ENCODE peak calls at places on chromosome 6, in four cellular contexts. One of them, this sample, is unnamed.

GRCh38 chr6:100078509-100078908 is 84.5 kb upstream of the MCHR2 start:
- DNase-seq in CD4-positive, alpha-beta T cell: no peak
- DNase-seq in coronary artery: no peak
- DNase-seq in sigmoid colon: no peak
- DNase-seq in this sample: no peak

GRCh38 chr6:28004350-28005123 is 47.5 kb downstream of the OR2B6 start:
- DNase-seq in CD4-positive, alpha-beta T cell: no peak
- DNase-seq in coronary artery: no peak
- DNase-seq in sigmoid colon: no peak
- DNase-seq in this sample: no peak

GRCh38 chr6:36028088-36028886 is 679 bp downstream of the MAPK14 start:
- DNase-seq in CD4-positive, alpha-beta T cell: peak
- DNase-seq in coronary artery: peak
- DNase-seq in sigmoid colon: peak
- DNase-seq in this sample: no peak

GRCh38 chr6:125859691-125860210 is 69.0 kb downstream of the NCOA7 start:
- DNase-seq in CD4-positive, alpha-beta T cell: no peak
- DNase-seq in coronary artery: no peak
- DNase-seq in sigmoid colon: no peak
- DNase-seq in this sample: no peak

GRCh38 chr6:147081210-147081609 is 123.0 kb upstream of the STXBP5 start:
- DNase-seq in CD4-positive, alpha-beta T cell: no peak
- DNase-seq in coronary artery: no peak
- DNase-seq in sigmoid colon: no peak
- DNase-seq in this sample: no peak

GRCh38 chr6:156557269-156557885 is 219.8 kb upstream of the ARID1B start:
- DNase-seq in CD4-positive, alpha-beta T cell: no peak
- DNase-seq in coronary artery: no peak
- DNase-seq in sigmoid colon: no peak
- DNase-seq in this sample: peak

GRCh38 chr6:53151676-53152075 is 3.0 kb upstream of the GCM1 start:
- DNase-seq in CD4-positive, alpha-beta T cell: no peak
- DNase-seq in coronary artery: no peak
- DNase-seq in sigmoid colon: no peak
- DNase-seq in this sample: no peak

GRCh38 chr6:36739947-36740817 is 42.6 kb downstream of the RAB44 start:
- DNase-seq in CD4-positive, alpha-beta T cell: no peak
- DNase-seq in coronary artery: no peak
- DNase-seq in sigmoid colon: no peak
- DNase-seq in this sample: no peak

GRCh38 chr6:146890644-146891434 is 292.1 kb downstream of the ADGB start:
- DNase-seq in CD4-positive, alpha-beta T cell: no peak
- DNase-seq in coronary artery: no peak
- DNase-seq in sigmoid colon: no peak
- DNase-seq in this sample: no peak

GRCh38 chr6:55898342-55898741 is 23.0 kb upstream of the BMP5 start:
- DNase-seq in CD4-positive, alpha-beta T cell: no peak
- DNase-seq in coronary artery: no peak
- DNase-seq in sigmoid colon: no peak
- DNase-seq in this sample: no peak

GRCh38 chr6:56760842-56761241 is 118.2 kb upstream of the DST start:
- DNase-seq in CD4-positive, alpha-beta T cell: no peak
- DNase-seq in coronary artery: no peak
- DNase-seq in sigmoid colon: no peak
- DNase-seq in this sample: no peak

GRCh38 chr6:36504982-36505381 is 42.3 kb downstream of the STK38 start:
- DNase-seq in CD4-positive, alpha-beta T cell: no peak
- DNase-seq in coronary artery: no peak
- DNase-seq in sigmoid colon: no peak
- DNase-seq in this sample: no peak

GRCh38 chr6:155389130-155389529 is 66.5 kb downstream of the NOX3 start:
- DNase-seq in CD4-positive, alpha-beta T cell: no peak
- DNase-seq in coronary artery: no peak
- DNase-seq in sigmoid colon: no peak
- DNase-seq in this sample: no peak

GRCh38 chr6:30741789-30742315 is 635 bp downstream of the FLOT1 start:
- DNase-seq in CD4-positive, alpha-beta T cell: no peak
- DNase-seq in coronary artery: peak
- DNase-seq in sigmoid colon: no peak
- DNase-seq in this sample: no peak

GRCh38 chr6:143967861-143968498 is 40.1 kb downstream of the PLAGL1 start:
- DNase-seq in CD4-positive, alpha-beta T cell: no peak
- DNase-seq in coronary artery: no peak
- DNase-seq in sigmoid colon: no peak
- DNase-seq in this sample: no peak

GRCh38 chr6:131629656-131630055 is 1.6 kb upstream of the MED23 start:
- DNase-seq in CD4-positive, alpha-beta T cell: no peak
- DNase-seq in coronary artery: no peak
- DNase-seq in sigmoid colon: no peak
- DNase-seq in this sample: no peak

GRCh38 chr6:106730672-106731071 is 101.3 kb downstream of the QRSL1 start:
- DNase-seq in CD4-positive, alpha-beta T cell: no peak
- DNase-seq in coronary artery: no peak
- DNase-seq in sigmoid colon: no peak
- DNase-seq in this sample: no peak

GRCh38 chr6:53833147-53833546 is 38.3 kb downstream of the LRRC1 start:
- DNase-seq in CD4-positive, alpha-beta T cell: no peak
- DNase-seq in coronary artery: no peak
- DNase-seq in sigmoid colon: no peak
- DNase-seq in this sample: no peak

GRCh38 chr6:116572162-116572561 is 858 bp downstream of the RWDD1 start:
- DNase-seq in CD4-positive, alpha-beta T cell: no peak
- DNase-seq in coronary artery: no peak
- DNase-seq in sigmoid colon: peak
- DNase-seq in this sample: no peak

GRCh38 chr6:17179246-17180073 is 77.6 kb downstream of the STMND1 start:
- DNase-seq in CD4-positive, alpha-beta T cell: no peak
- DNase-seq in coronary artery: no peak
- DNase-seq in sigmoid colon: no peak
- DNase-seq in this sample: no peak

GRCh38 chr6:148431413-148431812 is 88.8 kb downstream of the SASH1 start:
- DNase-seq in CD4-positive, alpha-beta T cell: no peak
- DNase-seq in coronary artery: no peak
- DNase-seq in sigmoid colon: no peak
- DNase-seq in this sample: no peak

GRCh38 chr6:130837067-130837466 is 9.9 kb downstream of the SMLR1 start:
- DNase-seq in CD4-positive, alpha-beta T cell: no peak
- DNase-seq in coronary artery: no peak
- DNase-seq in sigmoid colon: no peak
- DNase-seq in this sample: no peak

GRCh38 chr6:322205-322930 is 30.1 kb downstream of the DUSP22 start:
- DNase-seq in CD4-positive, alpha-beta T cell: no peak
- DNase-seq in coronary artery: peak
- DNase-seq in sigmoid colon: peak
- DNase-seq in this sample: no peak

GRCh38 chr6:167825759-167826229 is 917 bp upstream of the AFDN start:
- DNase-seq in CD4-positive, alpha-beta T cell: peak
- DNase-seq in coronary artery: no peak
- DNase-seq in sigmoid colon: peak
- DNase-seq in this sample: no peak

GRCh38 chr6:81511423-81511822 is 241.1 kb downstream of the TENT5A start:
- DNase-seq in CD4-positive, alpha-beta T cell: no peak
- DNase-seq in coronary artery: no peak
- DNase-seq in sigmoid colon: no peak
- DNase-seq in this sample: no peak

GRCh38 chr6:136371117-136371696 is 81.6 kb upstream of the BCLAF1 start:
- DNase-seq in CD4-positive, alpha-beta T cell: no peak
- DNase-seq in coronary artery: no peak
- DNase-seq in sigmoid colon: no peak
- DNase-seq in this sample: no peak

GRCh38 chr6:12504325-12504966 is 212.1 kb upstream of the PHACTR1 start:
- DNase-seq in CD4-positive, alpha-beta T cell: no peak
- DNase-seq in coronary artery: no peak
- DNase-seq in sigmoid colon: no peak
- DNase-seq in this sample: no peak

GRCh38 chr6:13694562-13694961 is 17.1 kb downstream of the RANBP9 start:
- DNase-seq in CD4-positive, alpha-beta T cell: no peak
- DNase-seq in coronary artery: no peak
- DNase-seq in sigmoid colon: no peak
- DNase-seq in this sample: no peak

GRCh38 chr6:108661430-108661829 is 100.7 kb downstream of the FOXO3 start:
- DNase-seq in CD4-positive, alpha-beta T cell: no peak
- DNase-seq in coronary artery: no peak
- DNase-seq in sigmoid colon: no peak
- DNase-seq in this sample: no peak

GRCh38 chr6:82248233-82248735 is 740 bp upstream of the IBTK start:
- DNase-seq in CD4-positive, alpha-beta T cell: no peak
- DNase-seq in coronary artery: no peak
- DNase-seq in sigmoid colon: no peak
- DNase-seq in this sample: no peak

GRCh38 chr6:57141451-57142177 is 30.5 kb upstream of the BAG2 start:
- DNase-seq in CD4-positive, alpha-beta T cell: no peak
- DNase-seq in coronary artery: no peak
- DNase-seq in sigmoid colon: no peak
- DNase-seq in this sample: no peak

GRCh38 chr6:146106532-146106931 is 77.7 kb downstream of the GRM1 start:
- DNase-seq in CD4-positive, alpha-beta T cell: no peak
- DNase-seq in coronary artery: no peak
- DNase-seq in sigmoid colon: no peak
- DNase-seq in this sample: no peak

GRCh38 chr6:90202156-90202555 is 94.5 kb downstream of the BACH2 start:
- DNase-seq in CD4-positive, alpha-beta T cell: no peak
- DNase-seq in coronary artery: no peak
- DNase-seq in sigmoid colon: no peak
- DNase-seq in this sample: no peak

GRCh38 chr6:104951677-104952076 is 5.2 kb upstream of the LIN28B start:
- DNase-seq in CD4-positive, alpha-beta T cell: no peak
- DNase-seq in coronary artery: no peak
- DNase-seq in sigmoid colon: no peak
- DNase-seq in this sample: no peak

GRCh38 chr6:77650098-77650663 is 2.7 kb upstream of the MEI4 start:
- DNase-seq in CD4-positive, alpha-beta T cell: no peak
- DNase-seq in coronary artery: peak
- DNase-seq in sigmoid colon: peak
- DNase-seq in this sample: no peak

GRCh38 chr6:115514656-115515055 is 546.0 kb downstream of the FRK start:
- DNase-seq in CD4-positive, alpha-beta T cell: no peak
- DNase-seq in coronary artery: no peak
- DNase-seq in sigmoid colon: no peak
- DNase-seq in this sample: no peak

GRCh38 chr6:157144861-157145260 is 178.5 kb downstream of the TMEM242 start:
- DNase-seq in CD4-positive, alpha-beta T cell: no peak
- DNase-seq in coronary artery: no peak
- DNase-seq in sigmoid colon: peak
- DNase-seq in this sample: no peak

GRCh38 chr6:74534485-74535211 is 671.2 kb downstream of the COL12A1 start:
- DNase-seq in CD4-positive, alpha-beta T cell: no peak
- DNase-seq in coronary artery: no peak
- DNase-seq in sigmoid colon: no peak
- DNase-seq in this sample: no peak
- TF ChIP-seq CTCF in CD4-positive, alpha-beta T cell: no peak
- TF ChIP-seq CTCF in coronary artery: no peak
- TF ChIP-seq CTCF in sigmoid colon: no peak
- TF ChIP-seq CTCF in this sample: no peak

GRCh38 chr6:4313044-4313686 is 177.8 kb upstream of the ECI2 start:
- DNase-seq in CD4-positive, alpha-beta T cell: no peak
- DNase-seq in coronary artery: peak
- DNase-seq in sigmoid colon: peak
- DNase-seq in this sample: no peak
- H3K27ac ChIP-seq in CD4-positive, alpha-beta T cell: no peak
- H3K27ac ChIP-seq in coronary artery: peak
- H3K27ac ChIP-seq in sigmoid colon: peak
- H3K27ac ChIP-seq in this sample: no peak

DNA sequence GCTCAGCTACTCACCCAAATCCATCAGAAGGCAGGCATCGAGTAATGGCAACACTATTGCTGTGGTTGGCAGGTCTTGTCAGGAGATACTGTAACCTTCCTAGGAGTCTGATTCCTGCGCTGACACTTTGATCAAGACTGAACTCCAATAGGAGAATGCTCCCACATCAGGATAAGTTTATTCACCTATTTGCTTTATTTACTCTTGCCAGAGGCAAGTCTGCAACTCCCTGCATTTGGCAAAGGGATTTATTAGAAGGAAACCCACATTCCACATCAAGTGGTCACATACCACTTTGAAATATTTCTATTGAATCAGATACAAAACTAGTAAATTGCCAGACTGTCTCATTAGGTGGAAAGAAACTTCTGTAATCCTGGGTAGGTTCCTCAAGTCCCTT is 43.5 kb downstream of the ZFAND3 start:
- DNase-seq in CD4-positive, alpha-beta T cell: no peak
- DNase-seq in coronary artery: no peak
- DNase-seq in sigmoid colon: no peak
- DNase-seq in this sample: no peak
- TF ChIP-seq CTCF in CD4-positive, alpha-beta T cell: no peak
- TF ChIP-seq CTCF in coronary artery: no peak
- TF ChIP-seq CTCF in sigmoid colon: no peak
- TF ChIP-seq CTCF in this sample: no peak

DNA sequence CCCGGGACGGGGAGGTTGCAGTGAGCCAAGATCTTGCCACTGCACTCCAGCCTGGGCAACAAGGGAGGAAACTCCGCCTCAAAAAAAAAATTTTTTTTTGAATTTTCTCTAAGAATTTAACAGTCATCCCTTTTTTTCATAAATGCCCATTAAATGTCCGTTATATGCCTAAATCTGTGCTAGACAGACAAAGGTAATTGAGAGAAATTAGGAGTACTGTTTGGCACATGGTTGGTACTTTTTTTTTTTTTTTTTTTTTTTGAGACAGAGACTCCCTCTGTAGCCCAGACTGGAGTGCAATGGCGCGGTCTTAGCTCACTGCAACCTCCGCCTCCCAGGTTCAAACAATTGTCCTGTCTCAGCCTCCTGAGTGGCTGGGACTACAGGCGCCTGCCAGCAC is 1.7 kb downstream of the PCMT1 start:
- DNase-seq in CD4-positive, alpha-beta T cell: no peak
- DNase-seq in coronary artery: no peak
- DNase-seq in sigmoid colon: no peak
- DNase-seq in this sample: no peak
- H3K27ac ChIP-seq in CD4-positive, alpha-beta T cell: no peak
- H3K27ac ChIP-seq in coronary artery: no peak
- H3K27ac ChIP-seq in sigmoid colon: no peak
- H3K27ac ChIP-seq in this sample: no peak

GRCh38 chr6:170003027-170003426 is 251.6 kb downstream of the ERMARD start:
- DNase-seq in CD4-positive, alpha-beta T cell: no peak
- DNase-seq in coronary artery: no peak
- DNase-seq in sigmoid colon: peak
- DNase-seq in this sample: no peak
- TF ChIP-seq CTCF in CD4-positive, alpha-beta T cell: no peak
- TF ChIP-seq CTCF in coronary artery: no peak
- TF ChIP-seq CTCF in sigmoid colon: no peak
- TF ChIP-seq CTCF in this sample: no peak

This sample was measured in vagina.